ENCODE peak calls at places on chromosomes 2 and 18, in five cellular contexts. One of them, this sample, is unnamed. For H3K4me1, the result is how much of the 10 kb centered on the place peaks cover.

GRCh38 chr2:190698895-190699294 is 50.0 kb downstream of the NAB1 start:
- DNase-seq in transverse colon: no peak
- DNase-seq in HCT116: no peak
- DNase-seq in Panc1: no peak
- DNase-seq in breast epithelium: no peak
- DNase-seq in this sample: no peak

GRCh38 chr18:62788891-62789290 is 73.5 kb downstream of the PHLPP1 start:
- DNase-seq in transverse colon: peak
- DNase-seq in HCT116: no peak
- DNase-seq in Panc1: no peak
- DNase-seq in breast epithelium: no peak
- DNase-seq in this sample: no peak

GRCh38 chr2:149652925-149653324 is 65.3 kb upstream of the MMADHC start:
- DNase-seq in transverse colon: no peak
- DNase-seq in HCT116: no peak
- DNase-seq in Panc1: no peak
- DNase-seq in breast epithelium: no peak
- DNase-seq in this sample: no peak

GRCh38 chr2:12293868-12294267 is 422.9 kb upstream of the TRIB2 start:
- DNase-seq in transverse colon: no peak
- DNase-seq in HCT116: no peak
- DNase-seq in Panc1: no peak
- DNase-seq in breast epithelium: no peak
- DNase-seq in this sample: no peak

GRCh38 chr2:216431457-216431856 is 19.2 kb downstream of the SMARCAL1 start:
- DNase-seq in transverse colon: no peak
- DNase-seq in HCT116: no peak
- DNase-seq in Panc1: no peak
- DNase-seq in breast epithelium: no peak
- DNase-seq in this sample: no peak

GRCh38 chr2:120525056-120526046 is 179.4 kb downstream of the INHBB start:
- DNase-seq in transverse colon: no peak
- DNase-seq in HCT116: no peak
- DNase-seq in Panc1: no peak
- DNase-seq in breast epithelium: no peak
- DNase-seq in this sample: no peak

GRCh38 chr18:8703181-8703638 is 2.1 kb upstream of the MTCL1 start:
- DNase-seq in transverse colon: no peak
- DNase-seq in HCT116: no peak
- DNase-seq in Panc1: no peak
- DNase-seq in breast epithelium: no peak
- DNase-seq in this sample: no peak

GRCh38 chr2:12903272-12903671 is 186.5 kb downstream of the TRIB2 start:
- DNase-seq in transverse colon: no peak
- DNase-seq in HCT116: no peak
- DNase-seq in Panc1: no peak
- DNase-seq in breast epithelium: no peak
- DNase-seq in this sample: no peak

GRCh38 chr2:76958749-76959148 is 563.4 kb downstream of the LRRTM4 start:
- DNase-seq in transverse colon: no peak
- DNase-seq in HCT116: no peak
- DNase-seq in Panc1: no peak
- DNase-seq in breast epithelium: no peak
- DNase-seq in this sample: no peak

GRCh38 chr18:80157708-80158343 is 48.8 kb downstream of the ADNP2 start:
- DNase-seq in transverse colon: peak
- DNase-seq in HCT116: peak
- DNase-seq in Panc1: peak
- DNase-seq in breast epithelium: peak
- DNase-seq in this sample: no peak

GRCh38 chr2:162327134-162327769 is 8.8 kb upstream of the IFIH1 start:
- DNase-seq in transverse colon: no peak
- DNase-seq in HCT116: no peak
- DNase-seq in Panc1: no peak
- DNase-seq in breast epithelium: no peak
- DNase-seq in this sample: no peak

GRCh38 chr2:125405816-125406215 is 1250.1 kb upstream of the GYPC start:
- DNase-seq in transverse colon: no peak
- DNase-seq in HCT116: no peak
- DNase-seq in Panc1: peak
- DNase-seq in breast epithelium: no peak
- DNase-seq in this sample: no peak

GRCh38 chr2:53520630-53520940 is 247.0 kb upstream of the CHAC2 start:
- DNase-seq in transverse colon: no peak
- DNase-seq in HCT116: no peak
- DNase-seq in Panc1: no peak
- DNase-seq in breast epithelium: no peak
- DNase-seq in this sample: no peak

GRCh38 chr18:31819106-31819924 is 58.6 kb upstream of the SLC25A52 start:
- DNase-seq in transverse colon: no peak
- DNase-seq in HCT116: peak
- DNase-seq in Panc1: peak
- DNase-seq in breast epithelium: no peak
- DNase-seq in this sample: no peak

GRCh38 chr2:136386046-136386445 is 268.1 kb upstream of the CXCR4 start:
- DNase-seq in transverse colon: no peak
- DNase-seq in HCT116: no peak
- DNase-seq in Panc1: no peak
- DNase-seq in breast epithelium: no peak
- DNase-seq in this sample: peak

GRCh38 chr2:287471-287885 is 413 bp downstream of the ALKAL2 start:
- DNase-seq in transverse colon: peak
- DNase-seq in HCT116: no peak
- DNase-seq in Panc1: no peak
- DNase-seq in breast epithelium: no peak
- DNase-seq in this sample: no peak

GRCh38 chr2:11903085-11903484 is 156.7 kb downstream of the LPIN1 start:
- DNase-seq in transverse colon: no peak
- DNase-seq in HCT116: no peak
- DNase-seq in Panc1: no peak
- DNase-seq in breast epithelium: no peak
- DNase-seq in this sample: no peak

GRCh38 chr18:49277395-49278036 is 182.9 kb downstream of the DYM start:
- DNase-seq in transverse colon: no peak
- DNase-seq in HCT116: no peak
- DNase-seq in Panc1: no peak
- DNase-seq in breast epithelium: no peak
- DNase-seq in this sample: no peak

GRCh38 chr2:190819835-190820234 is 60.8 kb upstream of the GLS start:
- DNase-seq in transverse colon: no peak
- DNase-seq in HCT116: no peak
- DNase-seq in Panc1: no peak
- DNase-seq in breast epithelium: no peak
- DNase-seq in this sample: no peak

GRCh38 chr2:191385416-191386160 is 140.4 kb downstream of the MYO1B start:
- DNase-seq in transverse colon: no peak
- DNase-seq in HCT116: no peak
- DNase-seq in Panc1: no peak
- DNase-seq in breast epithelium: no peak
- DNase-seq in this sample: no peak

GRCh38 chr2:85057236-85057635 is 76.0 kb upstream of the TCF7L1 start:
- DNase-seq in transverse colon: no peak
- DNase-seq in HCT116: no peak
- DNase-seq in Panc1: no peak
- DNase-seq in breast epithelium: no peak
- DNase-seq in this sample: no peak

GRCh38 chr18:7609617-7610016 is 42.5 kb downstream of the PTPRM start:
- DNase-seq in transverse colon: no peak
- DNase-seq in HCT116: no peak
- DNase-seq in Panc1: no peak
- DNase-seq in breast epithelium: no peak
- DNase-seq in this sample: peak

GRCh38 chr18:76459687-76460350 is 35.2 kb downstream of the ZNF516 start:
- DNase-seq in transverse colon: no peak
- DNase-seq in HCT116: peak
- DNase-seq in Panc1: peak
- DNase-seq in breast epithelium: no peak
- DNase-seq in this sample: no peak

GRCh38 chr2:99609851-99610381 is 120.1 kb upstream of the REV1 start:
- DNase-seq in transverse colon: no peak
- DNase-seq in HCT116: no peak
- DNase-seq in Panc1: no peak
- DNase-seq in breast epithelium: no peak
- DNase-seq in this sample: no peak

GRCh38 chr2:111120253-111121027 is at the start of gene BCL2L11:
- DNase-seq in transverse colon: peak
- DNase-seq in HCT116: peak
- DNase-seq in Panc1: no peak
- DNase-seq in breast epithelium: peak
- DNase-seq in this sample: no peak

GRCh38 chr18:10050956-10051355 is 137.1 kb downstream of the VAPA start:
- DNase-seq in transverse colon: no peak
- DNase-seq in HCT116: no peak
- DNase-seq in Panc1: no peak
- DNase-seq in breast epithelium: no peak
- DNase-seq in this sample: no peak

GRCh38 chr2:120540719-120541552 is 194.7 kb upstream of the GLI2 start:
- DNase-seq in transverse colon: no peak
- DNase-seq in HCT116: no peak
- DNase-seq in Panc1: no peak
- DNase-seq in breast epithelium: no peak
- DNase-seq in this sample: no peak

GRCh38 chr2:84846041-84846663 is 34.7 kb downstream of the TRABD2A start:
- DNase-seq in transverse colon: no peak
- DNase-seq in HCT116: no peak
- DNase-seq in Panc1: no peak
- DNase-seq in breast epithelium: no peak
- DNase-seq in this sample: no peak

GRCh38 chr18:41121116-41121826 is 833.8 kb upstream of the PIK3C3 start:
- DNase-seq in transverse colon: no peak
- DNase-seq in HCT116: no peak
- DNase-seq in Panc1: no peak
- DNase-seq in breast epithelium: no peak
- DNase-seq in this sample: no peak

DNA sequence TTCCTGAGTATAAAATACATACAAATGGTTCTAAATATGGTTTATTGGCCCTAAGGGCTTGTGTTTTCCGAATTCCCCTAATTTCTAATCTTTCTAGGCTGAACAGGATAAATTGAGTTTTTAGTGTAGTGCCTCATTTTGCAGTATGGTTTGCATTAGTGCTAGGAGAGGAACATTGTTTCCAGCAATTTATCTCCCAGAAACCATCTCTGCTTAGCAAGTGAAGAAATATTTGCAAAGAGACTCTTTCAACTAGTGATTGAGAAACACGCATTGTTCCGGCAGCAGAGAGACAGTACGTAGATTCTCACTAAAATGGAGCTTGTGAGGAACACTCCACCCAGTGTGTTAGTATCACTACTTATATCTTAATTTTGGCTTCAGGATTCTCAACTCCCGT is 177.8 kb upstream of the EPAS1 start:
- DNase-seq in transverse colon: no peak
- DNase-seq in HCT116: no peak
- DNase-seq in Panc1: no peak
- DNase-seq in breast epithelium: no peak
- DNase-seq in this sample: no peak
- H3K4me1 ChIP-seq in transverse colon: under half
- H3K4me1 ChIP-seq in HCT116: under half
- H3K4me1 ChIP-seq in Panc1: under half
- H3K4me1 ChIP-seq in breast epithelium: under half
- H3K4me1 ChIP-seq in this sample: under half

DNA sequence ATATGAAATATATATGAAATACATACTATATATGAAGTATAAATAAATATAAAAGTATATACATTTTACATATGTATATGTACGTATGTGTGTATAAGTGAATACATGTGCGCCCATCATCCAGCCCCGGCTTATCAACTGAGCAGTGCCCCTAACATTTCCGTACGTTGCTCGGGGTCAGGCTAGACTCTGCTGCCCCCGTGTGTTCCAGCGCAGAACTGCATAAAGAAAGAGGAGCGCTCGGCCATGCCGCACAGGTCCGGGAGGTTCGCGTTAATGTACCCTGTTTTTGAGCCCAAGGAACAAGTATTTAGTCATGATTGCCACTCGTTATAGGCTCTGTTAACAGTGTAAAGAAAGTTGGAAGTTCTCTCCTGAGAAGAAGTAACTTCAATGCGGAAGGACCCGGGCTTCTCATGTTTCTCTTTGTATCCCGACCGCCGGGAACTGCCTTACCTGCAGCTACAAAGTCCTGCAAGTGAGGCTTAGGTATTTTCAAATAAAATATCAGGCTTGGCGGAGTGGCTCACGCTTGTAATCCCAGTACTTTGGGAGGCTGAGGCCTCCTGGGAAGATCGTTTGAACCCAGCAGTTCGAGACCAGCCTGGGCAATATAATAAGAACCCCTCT is 55.7 kb downstream of the CD8B2 start:
- DNase-seq in transverse colon: peak
- DNase-seq in HCT116: peak
- DNase-seq in Panc1: peak
- DNase-seq in breast epithelium: peak
- DNase-seq in this sample: no peak
- H3K4me3 ChIP-seq in transverse colon: peak
- H3K4me3 ChIP-seq in HCT116: peak
- H3K4me3 ChIP-seq in Panc1: peak
- H3K4me3 ChIP-seq in breast epithelium: no peak
- H3K4me3 ChIP-seq in this sample: peak

GRCh38 chr2:26954135-26954534 is 16.3 kb upstream of the MAPRE3 start:
- DNase-seq in transverse colon: no peak
- DNase-seq in HCT116: no peak
- DNase-seq in Panc1: no peak
- DNase-seq in breast epithelium: no peak
- DNase-seq in this sample: no peak
- TF ChIP-seq POLR2AphosphoS5 in transverse colon: no peak
- TF ChIP-seq POLR2AphosphoS5 in HCT116: no peak
- TF ChIP-seq POLR2AphosphoS5 in Panc1: no peak
- TF ChIP-seq POLR2AphosphoS5 in breast epithelium: no peak
- TF ChIP-seq POLR2AphosphoS5 in this sample: no peak

DNA sequence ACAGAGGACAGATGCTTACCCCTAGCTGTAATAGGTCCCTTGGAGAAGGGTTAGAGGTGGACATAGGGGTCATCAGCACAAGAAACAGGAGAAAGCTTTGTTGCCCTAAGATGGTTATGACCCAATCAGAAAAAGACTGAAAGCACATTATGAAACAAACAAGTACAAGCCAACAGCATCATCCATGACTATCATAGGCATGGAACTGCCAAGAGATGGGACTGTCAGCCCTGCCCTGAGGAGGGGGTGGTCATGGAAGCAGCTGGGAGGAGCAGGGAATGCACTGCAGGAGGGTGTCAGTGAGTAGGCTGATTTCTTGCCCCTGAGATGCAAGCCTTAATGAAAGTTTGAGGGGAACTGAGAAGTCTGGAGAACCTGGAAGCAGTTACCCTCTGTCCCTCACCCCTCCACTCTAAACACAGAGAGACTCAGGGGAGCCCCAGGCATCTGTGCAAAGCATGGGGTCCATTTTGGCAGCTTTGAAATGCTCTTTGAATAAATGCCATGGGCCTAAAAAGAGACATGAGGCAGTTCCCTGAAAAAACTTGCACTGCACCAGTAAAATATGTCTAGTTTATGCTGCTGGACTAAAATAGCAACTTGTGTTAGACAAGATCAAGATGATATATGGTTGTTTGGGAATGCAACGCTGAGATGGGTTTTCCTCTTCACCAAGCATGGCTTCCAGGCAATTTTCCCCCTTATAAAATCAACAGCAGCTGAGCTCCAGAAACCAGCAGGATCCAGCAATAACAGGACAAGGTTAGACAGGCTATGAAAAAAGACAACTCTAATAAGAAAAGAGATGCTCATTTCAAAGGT is 122.7 kb upstream of the ZFP36L2 start:
- DNase-seq in transverse colon: no peak
- DNase-seq in HCT116: no peak
- DNase-seq in Panc1: no peak
- DNase-seq in breast epithelium: no peak
- DNase-seq in this sample: no peak
- H3K4me1 ChIP-seq in transverse colon: under half
- H3K4me1 ChIP-seq in HCT116: under half
- H3K4me1 ChIP-seq in Panc1: under half
- H3K4me1 ChIP-seq in breast epithelium: under half
- H3K4me1 ChIP-seq in this sample: half or more

GRCh38 chr2:79512442-79513401 is at the start of gene CTNNA2:
- DNase-seq in transverse colon: peak
- DNase-seq in HCT116: no peak
- DNase-seq in Panc1: no peak
- DNase-seq in breast epithelium: no peak
- DNase-seq in this sample: no peak
- H3K4me3 ChIP-seq in transverse colon: peak
- H3K4me3 ChIP-seq in HCT116: no peak
- H3K4me3 ChIP-seq in Panc1: no peak
- H3K4me3 ChIP-seq in breast epithelium: peak
- H3K4me3 ChIP-seq in this sample: peak